ENCODE peak calls at places on chromosome 21, in eight cellular contexts. W is AG10803; V is left ventricle myocardium inferior; X is aorta; L is CD4-positive, alpha-beta memory T cell; S is choroid plexus epithelial cell; T is A549; J is K562. O is an unnamed sample.

GRCh38 chr21:46624050-46624449 is 11.4 kb upstream of the PRMT2 start:
- DNase-seq in L (no peak), T (no peak), W (no peak), X (no peak), S (no peak), J (no peak), V (no peak), O (no peak)

GRCh38 chr21:18460979-18461378 is 57.4 kb upstream of the TMPRSS15 start:
- DNase-seq in V (no peak), T (no peak), J (no peak), W (no peak), X (no peak), L (no peak), S (no peak), O (no peak)

GRCh38 chr21:34865922-34866271 is 183.2 kb downstream of the RUNX1 start:
- DNase-seq in L (no peak), W (no peak), S (no peak), T (no peak), X (no peak), V (no peak), J (no peak), O (peak; percentile 94)

GRCh38 chr21:38994014-38994413 is 188.3 kb downstream of the ETS2 start:
- DNase-seq in S (no peak), V (no peak), J (no peak), T (no peak), X (no peak), L (no peak), W (no peak), O (no peak)

GRCh38 chr21:29248124-29248523 is 50.6 kb upstream of the BACH1 start:
- DNase-seq in W (peak; percentile 53), X (no peak), J (no peak), V (no peak), T (no peak), S (no peak), L (no peak), O (no peak)

GRCh38 chr21:21146587-21147373 is 148.6 kb downstream of the NCAM2 start:
- DNase-seq in W (no peak), T (no peak), X (no peak), S (no peak), V (no peak), L (no peak), J (peak; percentile 31), O (no peak)

GRCh38 chr21:35275776-35276175 is 226.7 kb upstream of the RUNX1 start:
- DNase-seq in L (no peak), X (no peak), S (no peak), J (no peak), T (no peak), W (peak; percentile 56), V (no peak), O (no peak)

GRCh38 chr21:36203603-36203889 is 46.9 kb downstream of the DOP1B start:
- DNase-seq in X (no peak), W (peak; percentile 78), J (no peak), T (peak; percentile 45), V (no peak), S (peak; percentile 86), L (no peak), O (peak; percentile 49)

GRCh38 chr21:23968722-23969647 is 1638.3 kb downstream of the MRPL39 start:
- DNase-seq in J (peak; percentile 53), W (no peak), T (peak; percentile 4), L (peak; percentile 80), X (no peak), S (peak; percentile 17), V (no peak), O (peak; percentile 74)

GRCh38 chr21:24759348-24760118 is 847.7 kb downstream of the MRPL39 start:
- DNase-seq in L (no peak), X (no peak), T (no peak), J (no peak), V (no peak), W (no peak), S (no peak), O (no peak)

GRCh38 chr21:38807987-38808386 is 2.3 kb downstream of the ETS2 start:
- DNase-seq in V (no peak), L (no peak), S (peak; percentile 42), J (no peak), T (no peak), X (no peak), W (no peak), O (no peak)

GRCh38 chr21:34935452-34935851 is 113.7 kb downstream of the RUNX1 start:
- DNase-seq in S (peak; percentile 17), L (no peak), X (no peak), J (no peak), V (no peak), W (no peak), T (no peak), O (no peak)

GRCh38 chr21:40253112-40253511 is 385.9 kb downstream of the PCP4 start:
- DNase-seq in V (no peak), W (no peak), T (no peak), J (no peak), S (no peak), L (no peak), X (no peak), O (no peak)

GRCh38 chr21:17829472-17829871 is 10.3 kb upstream of the C21orf91 start:
- DNase-seq in T (no peak), L (no peak), V (no peak), J (no peak), X (no peak), S (peak; percentile 37), W (peak; percentile 84), O (no peak)

GRCh38 chr21:38766987-38767722 is 38.6 kb upstream of the ETS2 start:
- DNase-seq in X (no peak), T (no peak), J (no peak), S (no peak), W (no peak), L (peak; percentile 78), V (no peak), O (peak; percentile 94)

GRCh38 chr21:43303240-43304178 is 123.4 kb downstream of the SIK1 start:
- DNase-seq in X (peak; percentile 24), L (no peak), T (no peak), W (no peak), S (no peak), V (peak; percentile 29), J (peak; percentile 71), O (peak; percentile 45)

GRCh38 chr21:25640671-25641292 is 1.7 kb downstream of the JAM2 start:
- DNase-seq in X (no peak), S (no peak), T (no peak), W (no peak), V (no peak), L (no peak), J (no peak), O (no peak)

GRCh38 chr21:30590297-30590696 is at the start of gene KRTAP22-2:
- DNase-seq in L (no peak), S (no peak), W (no peak), T (no peak), J (no peak), X (no peak), V (no peak), O (no peak)

GRCh38 chr21:38813143-38813542 is 7.4 kb downstream of the ETS2 start:
- DNase-seq in J (no peak), X (no peak), L (no peak), V (no peak), W (no peak), T (no peak), S (no peak), O (no peak)

DNA sequence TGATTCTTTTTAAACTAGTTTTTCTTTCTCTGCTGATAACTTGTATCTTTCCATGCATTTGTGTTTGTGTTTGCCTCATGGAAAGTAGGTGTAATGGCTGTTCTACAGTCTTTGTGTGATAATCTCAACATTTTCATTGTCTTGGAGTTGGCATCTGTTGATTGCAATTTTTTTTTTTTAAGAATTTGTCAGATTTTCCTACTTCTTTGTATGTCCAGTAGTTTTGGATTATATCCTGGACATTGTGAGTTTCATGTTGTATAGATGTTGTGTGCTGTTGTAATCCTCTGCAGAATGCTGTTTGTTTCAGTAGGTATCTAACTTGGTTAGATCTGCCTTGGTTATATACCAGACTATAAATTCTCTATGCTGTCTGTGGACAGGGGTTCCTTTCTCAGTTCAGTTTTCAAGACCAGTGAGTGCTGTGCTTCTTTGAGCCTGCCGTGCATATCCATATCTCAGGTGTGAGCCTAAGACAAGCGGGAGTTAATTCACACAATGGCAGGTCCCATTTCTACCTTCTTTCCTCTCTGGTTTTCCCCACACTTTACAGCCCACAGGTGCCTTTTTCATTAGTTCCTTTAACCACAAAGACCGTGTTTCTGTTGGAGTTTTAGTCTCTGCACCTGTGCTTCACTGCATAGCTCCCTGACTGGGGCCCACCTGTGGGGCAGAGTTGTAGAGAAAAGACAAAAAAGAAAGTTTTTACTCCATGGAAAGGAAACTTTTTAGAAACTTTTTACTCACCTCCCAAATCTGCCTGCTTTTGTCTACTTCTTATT is 69.9 kb downstream of the ITSN1 start:
- DNase-seq in X (no peak), V (no peak), T (no peak), L (no peak), S (no peak), W (no peak), J (no peak), O (peak; percentile 30)
- H3K4me3 ChIP-seq in X (no peak overlapping the region), V (no peak overlapping the region), T (no peak overlapping the region), L (no peak overlapping the region), S (no peak overlapping the region), W (no peak overlapping the region), J (no peak overlapping the region), O (no peak overlapping the region)

GRCh38 chr21:16071761-16072160 is 342.0 kb downstream of the USP25 start:
- DNase-seq in V (no peak), J (no peak), T (no peak), W (no peak), X (no peak), L (no peak), S (no peak), O (no peak)
- H3K4me3 ChIP-seq in V (no peak overlapping the region), J (no peak overlapping the region), T (no peak overlapping the region), W (peak overlapping the region; percentile 61), X (no peak overlapping the region), L (no peak overlapping the region), S (no peak overlapping the region), O (no peak overlapping the region)

GRCh38 chr21:26834181-26834945 is 10.8 kb downstream of the ADAMTS1 start:
- DNase-seq in V (no peak), T (no peak), X (no peak), J (no peak), W (peak; percentile 49), L (no peak), S (peak; percentile 50), O (no peak)
- H3K4me3 ChIP-seq in V (no peak overlapping the region), T (no peak overlapping the region), X (no peak overlapping the region), J (no peak overlapping the region), W (no peak overlapping the region), L (no peak overlapping the region), S (no peak overlapping the region), O (no peak overlapping the region)

GRCh38 chr21:44616591-44616926 is 4.7 kb downstream of the KRTAP10-8 start:
- DNase-seq in X (no peak), V (no peak), L (no peak), S (no peak), J (no peak), W (no peak), T (no peak), O (no peak)

GRCh38 chr21:44618909-44619308 is 7.0 kb downstream of the KRTAP10-8 start:
- DNase-seq in S (no peak), V (no peak), J (no peak), T (no peak), W (no peak), L (peak; percentile 78), X (no peak), O (no peak)

GRCh38 chr21:44617071-44617501 is 5.2 kb downstream of the KRTAP10-8 start:
- DNase-seq in J (no peak), T (no peak), L (no peak), W (no peak), X (no peak), S (no peak), V (no peak), O (no peak)

GRCh38 chr21:44619886-44620285 is 7.0 kb upstream of the KRTAP10-9 start:
- DNase-seq in J (no peak), S (no peak), T (no peak), X (no peak), L (no peak), V (no peak), W (no peak), O (no peak)

GRCh38 chr21:44618504-44618903 is 6.6 kb downstream of the KRTAP10-8 start:
- DNase-seq in X (peak; percentile 83), J (no peak), S (peak; percentile 28), L (no peak), W (peak; percentile 15), T (peak; percentile 14), V (peak; percentile 49), O (peak; percentile 21)
- H3K4me3 ChIP-seq in X (no peak overlapping the region), J (no peak overlapping the region), S (no peak overlapping the region), L (peak overlapping the region; percentile 12), W (no peak overlapping the region), T (no peak overlapping the region), V (no peak overlapping the region), O (no peak overlapping the region)

O was measured in GM12865.